ENCODE peak calls at places on chromosome 14, in six cellular contexts. O is DMS153; F is stimulated activated CD4-positive, alpha-beta T cell treated with anti-CD3 and anti-CD28 coated beads, Interleukin-15, amount 100 ng/mL, for 1 hour; P is NCI-H460; X is CD4-positive, CD25-positive, alpha-beta regulatory T cell; M is skeletal muscle cell. I is an unnamed sample.

GRCh38 chr14:60944206-60944605 is 36.7 kb downstream of the TRMT5 start:
- DNase-seq in P (no peak), F (no peak), M (no peak), X (no peak), O (no peak), I (no peak)

GRCh38 chr14:105532735-105533141 is 6.4 kb downstream of the TMEM121 start:
- DNase-seq in F (no peak), P (no peak), O (no peak), M (no peak), X (no peak), I (no peak)

GRCh38 chr14:101964297-101965144 is at the start of gene DYNC1H1:
- DNase-seq in F (peak), P (peak), X (peak), M (peak), O (peak), I (no peak)

GRCh38 chr14:104217486-104218360 is 79.3 kb downstream of the KIF26A start:
- DNase-seq in P (no peak), O (no peak), X (no peak), F (no peak), M (no peak), I (no peak)

GRCh38 chr14:24058951-24059475 is 7.2 kb downstream of the CARMIL3 start:
- DNase-seq in X (no peak), O (no peak), M (no peak), P (no peak), F (no peak), I (no peak)

GRCh38 chr14:104302794-104303405 is 164.5 kb downstream of the KIF26A start:
- DNase-seq in F (no peak), O (no peak), X (no peak), M (no peak), P (peak), I (no peak)

GRCh38 chr14:59200214-59200613 is 11.7 kb downstream of the DAAM1 start:
- DNase-seq in M (no peak), X (no peak), O (no peak), P (no peak), F (no peak), I (no peak)

GRCh38 chr14:79584679-79585078 is 626.6 kb downstream of the DIO2 start:
- DNase-seq in X (no peak), P (peak), M (peak), O (no peak), F (no peak), I (peak)

GRCh38 chr14:96351986-96352385 is 11.2 kb downstream of the ATG2B start:
- DNase-seq in M (no peak), X (no peak), P (no peak), F (no peak), O (no peak), I (no peak)

GRCh38 chr14:37655418-37655817 is 60.0 kb downstream of the TTC6 start:
- DNase-seq in X (no peak), O (no peak), P (peak), M (no peak), F (no peak), I (peak)

GRCh38 chr14:90373887-90374286 is 22.9 kb upstream of the CALM1 start:
- DNase-seq in M (no peak), P (no peak), F (no peak), O (no peak), X (no peak), I (no peak)

GRCh38 chr14:93033983-93034670 is 81.6 kb downstream of the ITPK1 start:
- DNase-seq in P (no peak), F (no peak), X (peak), O (no peak), M (no peak), I (no peak)

GRCh38 chr14:69013943-69014782 is 35.1 kb upstream of the ACTN1 start:
- DNase-seq in P (peak), M (peak), X (no peak), F (no peak), O (peak), I (peak)

GRCh38 chr14:91893659-91894058 is 26.3 kb upstream of the TC2N start:
- DNase-seq in M (no peak), F (no peak), X (no peak), P (peak), O (no peak), I (no peak)

GRCh38 chr14:26966942-26967341 is 369.1 kb upstream of the NOVA1 start:
- DNase-seq in X (no peak), P (peak), M (peak), O (no peak), F (no peak), I (no peak)

GRCh38 chr14:69574266-69574953 is at the start of gene CCDC177:
- DNase-seq in P (peak), M (no peak), F (peak), X (peak), O (peak), I (no peak)

GRCh38 chr14:100402631-100403030 is 79.5 kb downstream of the SLC25A47 start:
- DNase-seq in X (no peak), P (no peak), M (no peak), O (no peak), F (no peak), I (no peak)

GRCh38 chr14:69852897-69853296 is 26.3 kb upstream of the SMOC1 start:
- DNase-seq in X (no peak), M (no peak), F (no peak), O (no peak), P (no peak), I (no peak)

GRCh38 chr14:102590667-102591099 is 1.8 kb upstream of the RCOR1 start:
- DNase-seq in P (no peak), O (no peak), X (no peak), M (no peak), F (no peak), I (no peak)

I was measured in HS-5.